ENCODE peak calls at places on chromosomes 6 and 20, in eight cellular contexts. Z is mammary epithelial cell, M is esophagus muscularis mucosa, S is GM06990, K is psoas muscle, L is uterus, A is tibial nerve, D is choroid plexus epithelial cell. N is an unnamed sample.

GRCh38 chr20:23157741-23158140 is 71.6 kb upstream of the CD93 start:
- DNase-seq in Z (peak; percentile 75), M (peak; percentile 75), S (no peak), K (no peak), L (no peak), A (no peak), D (no peak), N (no peak)

GRCh38 chr6:19210849-19211590 is 626.1 kb upstream of the ID4 start:
- DNase-seq in Z (no peak), M (no peak), S (no peak), K (peak; percentile 47), L (no peak), A (peak; percentile 5), D (no peak), N (no peak)

GRCh38 chr6:42390228-42390934 is 61.3 kb downstream of the TRERF1 start:
- DNase-seq in Z (no peak), M (no peak), S (peak; percentile 62), K (no peak), L (no peak), A (no peak), D (no peak), N (no peak)

GRCh38 chr20:57695012-57695411 is 14.8 kb downstream of the PMEPA1 start:
- DNase-seq in Z (peak; percentile 94), M (no peak), S (no peak), K (no peak), L (no peak), A (no peak), D (peak; percentile 7), N (peak; percentile 53)

GRCh38 chr6:110731898-110732297 is 83.4 kb downstream of the CDK19 start:
- DNase-seq in Z (no peak), M (no peak), S (no peak), K (no peak), L (no peak), A (no peak), D (no peak), N (no peak)

GRCh38 chr6:93417421-93417996 is 1.9 kb downstream of the EPHA7 start:
- DNase-seq in Z (no peak), M (no peak), S (no peak), K (no peak), L (no peak), A (no peak), D (peak; percentile 53), N (peak; percentile 70)

GRCh38 chr6:30121446-30122065 is 8.7 kb upstream of the TRIM31 start:
- DNase-seq in Z (no peak), M (peak; percentile 60), S (no peak), K (no peak), L (no peak), A (no peak), D (no peak), N (no peak)

GRCh38 chr6:26318459-26319404 is 46.3 kb upstream of the BTN3A2 start:
- DNase-seq in Z (no peak), M (no peak), S (no peak), K (no peak), L (no peak), A (no peak), D (no peak), N (no peak)

GRCh38 chr6:111662192-111662793 is 56.6 kb upstream of the TRAF3IP2 start:
- DNase-seq in Z (no peak), M (no peak), S (no peak), K (no peak), L (no peak), A (no peak), D (no peak), N (no peak)

GRCh38 chr6:131597448-131597847 is 24.4 kb downstream of the ARG1 start:
- DNase-seq in Z (no peak), M (no peak), S (no peak), K (no peak), L (no peak), A (no peak), D (peak; percentile 45), N (no peak)

GRCh38 chr6:36126553-36127458 is 3.5 kb upstream of the MAPK13 start:
- DNase-seq in Z (peak; percentile 43), M (no peak), S (no peak), K (no peak), L (no peak), A (no peak), D (peak; percentile 52), N (peak; percentile 23)

GRCh38 chr20:45427236-45428149 is 11.6 kb downstream of the PIGT start:
- DNase-seq in Z (no peak), M (no peak), S (no peak), K (no peak), L (no peak), A (no peak), D (peak; percentile 37), N (no peak)

GRCh38 chr6:2989332-2990178 is 10.1 kb upstream of the NQO2 start:
- DNase-seq in Z (peak; percentile 97), M (peak; percentile 93), S (peak; percentile 73), K (peak; percentile 84), L (peak; percentile 94), A (peak; percentile 73), D (peak; percentile 99), N (peak; percentile 98)
- TF ChIP-seq CTCF in Z (no peak), M (no peak), S (no peak), K (no peak), L (no peak), A (no peak), D (no peak), N (no peak)

DNA sequence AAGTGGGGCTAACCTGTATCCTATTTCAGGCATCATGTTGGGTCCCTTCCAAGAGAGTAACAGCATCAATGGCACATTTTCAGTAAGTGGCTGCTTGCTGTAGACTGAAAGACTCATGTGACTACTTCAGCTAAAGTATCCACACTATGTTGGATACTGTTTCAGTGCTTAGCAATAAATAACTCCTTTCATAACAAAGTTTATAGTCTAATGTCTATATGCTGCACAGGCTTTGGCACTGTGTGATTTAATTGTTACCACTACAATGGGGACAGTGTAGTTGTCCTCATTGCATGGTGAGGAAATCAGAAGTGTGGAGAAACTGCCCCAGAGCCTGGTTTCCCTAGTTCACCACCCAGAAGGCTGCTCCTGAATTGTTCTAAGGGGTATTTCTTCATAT is 318.0 kb upstream of the PTCHD4 start:
- DNase-seq in Z (peak; percentile 9), M (no peak), S (no peak), K (no peak), L (no peak), A (no peak), D (peak; percentile 39), N (peak; percentile 4)
- H3K4me3 ChIP-seq in Z (no peak overlapping the region), M (no peak overlapping the region), S (no peak overlapping the region), K (no peak overlapping the region), L (no peak overlapping the region), A (no peak overlapping the region), D (no peak overlapping the region), N (no peak overlapping the region)

GRCh38 chr20:10696650-10697049 is 22.9 kb upstream of the JAG1 start:
- DNase-seq in Z (no peak), M (no peak), S (peak; percentile 7), K (no peak), L (no peak), A (no peak), D (no peak), N (no peak)
- TF ChIP-seq CTCF in Z (peak; percentile 58), M (peak; percentile 20), S (peak; percentile 81), K (peak; percentile 39), L (peak; percentile 23), A (peak; percentile 21), D (peak; percentile 68), N (peak; percentile 66)

GRCh38 chr6:43740961-43741764 is 28.8 kb upstream of the VEGFA start:
- DNase-seq in Z (no peak), M (no peak), S (no peak), K (no peak), L (no peak), A (no peak), D (no peak), N (no peak)
- H3K4me3 ChIP-seq in Z (no peak overlapping the region), M (no peak overlapping the region), S (no peak overlapping the region), K (no peak overlapping the region), L (no peak overlapping the region), A (no peak overlapping the region), D (no peak overlapping the region), N (no peak overlapping the region)

GRCh38 chr6:137776786-137777185 is 90.3 kb upstream of the TNFAIP3 start:
- DNase-seq in Z (no peak), M (peak; percentile 92), S (no peak), K (no peak), L (no peak), A (no peak), D (peak; percentile 77), N (no peak)
- TF ChIP-seq CTCF in Z (no peak), M (peak; percentile 22), S (no peak), K (no peak), L (no peak), A (no peak), D (peak; percentile 36), N (no peak)

GRCh38 chr6:107237992-107238660 is 122.8 kb upstream of the BEND3 start:
- DNase-seq in Z (peak; percentile 83), M (no peak), S (no peak), K (no peak), L (no peak), A (no peak), D (peak; percentile 50), N (peak; percentile 20)
- H3K4me3 ChIP-seq in Z (no peak overlapping the region), M (no peak overlapping the region), S (no peak overlapping the region), K (no peak overlapping the region), L (no peak overlapping the region), A (no peak overlapping the region), D (no peak overlapping the region), N (no peak overlapping the region)

DNA sequence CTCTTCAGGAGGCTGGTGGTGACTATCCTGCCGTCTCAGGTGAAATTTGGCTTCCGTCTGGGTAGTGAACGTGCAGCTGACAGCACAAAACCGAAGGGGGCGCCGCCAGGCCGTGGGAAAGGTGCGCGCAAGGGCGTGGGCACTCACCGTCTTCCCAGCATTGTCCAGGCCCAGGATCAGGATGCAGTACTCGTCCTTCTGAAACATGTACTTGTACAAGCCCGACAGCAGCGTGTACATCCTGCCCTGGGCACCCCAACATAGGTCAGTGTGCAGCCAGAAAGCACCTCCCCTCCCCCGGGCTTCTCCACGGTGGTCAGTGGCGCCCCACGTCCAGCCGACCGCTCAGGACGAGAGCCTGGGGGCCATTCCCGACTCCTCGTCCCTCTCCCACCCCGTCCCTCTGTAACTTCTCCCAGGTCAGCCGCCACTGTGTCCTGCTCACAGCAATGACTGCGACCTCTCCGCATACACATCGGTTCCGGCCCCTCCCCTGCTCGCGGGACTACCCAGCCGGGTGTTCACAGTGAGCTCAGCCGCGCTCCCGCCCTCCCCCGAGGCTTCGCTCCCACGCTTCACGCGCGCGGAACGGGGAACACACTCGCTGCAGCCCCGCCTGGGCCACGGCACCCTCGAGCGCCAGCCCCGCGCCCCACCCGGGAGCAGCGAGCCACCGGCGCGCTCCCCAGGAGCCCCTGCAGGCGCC is 771 bp downstream of the ARFRP1 start:
- DNase-seq in Z (peak; percentile 59), M (no peak), S (peak; percentile 76), K (peak; percentile 72), L (peak; percentile 36), A (no peak), D (peak; percentile 59), N (no peak)
- TF ChIP-seq CTCF in Z (peak; percentile 39), M (no peak), S (peak; percentile 90), K (no peak), L (no peak), A (peak; percentile 13), D (peak; percentile 59), N (peak; percentile 37)